ENCODE peak calls at places on chromosomes 2 and 18, in eight cellular contexts. One of them, this sample, is unnamed.

GRCh38 chr2:218720048-218721041 is 9.7 kb downstream of the TTLL4 start:
- DNase-seq in WTC11: no peak
- DNase-seq in cardiac septum: no peak
- DNase-seq in naive thymus-derived CD4-positive, alpha-beta T cell: no peak
- DNase-seq in AG08395: no peak
- DNase-seq in T-helper 2 cell: no peak
- DNase-seq in endothelial cell: no peak
- DNase-seq in GM06990: no peak
- DNase-seq in this sample: no peak

GRCh38 chr2:31693882-31694281 is 113.1 kb upstream of the SRD5A2 start:
- DNase-seq in WTC11: no peak
- DNase-seq in cardiac septum: no peak
- DNase-seq in naive thymus-derived CD4-positive, alpha-beta T cell: no peak
- DNase-seq in AG08395: no peak
- DNase-seq in T-helper 2 cell: no peak
- DNase-seq in endothelial cell: no peak
- DNase-seq in GM06990: no peak
- DNase-seq in this sample: no peak

GRCh38 chr2:171798156-171798815 is 95.8 kb downstream of the SLC25A12 start:
- DNase-seq in WTC11: no peak
- DNase-seq in cardiac septum: no peak
- DNase-seq in naive thymus-derived CD4-positive, alpha-beta T cell: no peak
- DNase-seq in AG08395: peak
- DNase-seq in T-helper 2 cell: no peak
- DNase-seq in endothelial cell: no peak
- DNase-seq in GM06990: no peak
- DNase-seq in this sample: peak

GRCh38 chr2:16012029-16012596 is 71.8 kb downstream of the MYCN start:
- DNase-seq in WTC11: no peak
- DNase-seq in cardiac septum: no peak
- DNase-seq in naive thymus-derived CD4-positive, alpha-beta T cell: no peak
- DNase-seq in AG08395: no peak
- DNase-seq in T-helper 2 cell: no peak
- DNase-seq in endothelial cell: no peak
- DNase-seq in GM06990: no peak
- DNase-seq in this sample: no peak

GRCh38 chr2:34401186-34401585 is 802.1 kb upstream of the FAM98A start:
- DNase-seq in WTC11: no peak
- DNase-seq in cardiac septum: no peak
- DNase-seq in naive thymus-derived CD4-positive, alpha-beta T cell: no peak
- DNase-seq in AG08395: no peak
- DNase-seq in T-helper 2 cell: no peak
- DNase-seq in endothelial cell: no peak
- DNase-seq in GM06990: no peak
- DNase-seq in this sample: no peak

GRCh38 chr2:231680284-231680991 is 27.9 kb upstream of the PTMA start:
- DNase-seq in WTC11: peak
- DNase-seq in cardiac septum: no peak
- DNase-seq in naive thymus-derived CD4-positive, alpha-beta T cell: no peak
- DNase-seq in AG08395: no peak
- DNase-seq in T-helper 2 cell: no peak
- DNase-seq in endothelial cell: peak
- DNase-seq in GM06990: no peak
- DNase-seq in this sample: peak

GRCh38 chr2:176391020-176391419 is 121.8 kb downstream of the MTX2 start:
- DNase-seq in WTC11: no peak
- DNase-seq in cardiac septum: no peak
- DNase-seq in naive thymus-derived CD4-positive, alpha-beta T cell: no peak
- DNase-seq in AG08395: no peak
- DNase-seq in T-helper 2 cell: no peak
- DNase-seq in endothelial cell: no peak
- DNase-seq in GM06990: no peak
- DNase-seq in this sample: no peak

GRCh38 chr18:32730620-32731021 is 42.2 kb downstream of the KLHL14 start:
- DNase-seq in WTC11: no peak
- DNase-seq in cardiac septum: no peak
- DNase-seq in naive thymus-derived CD4-positive, alpha-beta T cell: no peak
- DNase-seq in AG08395: no peak
- DNase-seq in T-helper 2 cell: no peak
- DNase-seq in endothelial cell: no peak
- DNase-seq in GM06990: peak
- DNase-seq in this sample: no peak

This sample was measured in ecto neural progenitor cell.